ENCODE peak calls at places on chromosomes 7 and 10, in four cellular contexts. Y, A, K and F are unnamed samples.

GRCh38 chr10:77774940-77775391 is 137.4 kb upstream of the KCNMA1 start:
- DNase-seq in K (no peak), A (no peak), Y (no peak), F (no peak)

GRCh38 chr10:285216-285967 is 150.1 kb downstream of the ZMYND11 start:
- DNase-seq in K (no peak), A (no peak), Y (no peak), F (no peak)

GRCh38 chr7:98315318-98315993 is 34.0 kb downstream of the BRI3 start:
- DNase-seq in Y (peak), K (no peak), A (no peak), F (peak)

GRCh38 chr7:98284335-98285036 is 3.0 kb downstream of the BRI3 start:
- DNase-seq in Y (no peak), K (peak), A (no peak), F (no peak)

GRCh38 chr7:144937199-144937598 is 101.3 kb upstream of the TPK1 start:
- DNase-seq in K (no peak), A (no peak), Y (no peak), F (no peak)

GRCh38 chr7:158707610-158708009 is 3.0 kb upstream of the NCAPG2 start:
- DNase-seq in A (no peak), Y (no peak), K (no peak), F (peak)

GRCh38 chr10:5977471-5978370 is at the start of gene IL15RA:
- DNase-seq in Y (peak), A (peak), K (peak), F (peak)

GRCh38 chr7:102066476-102066875 is 220.2 kb upstream of the SH2B2 start:
- DNase-seq in Y (no peak), K (no peak), A (no peak), F (no peak)

GRCh38 chr10:104577171-104577570 is 63.9 kb upstream of the SORCS3 start:
- DNase-seq in K (no peak), Y (no peak), A (no peak), F (peak)

GRCh38 chr7:97845622-97846203 is 26.5 kb downstream of the ASNS start:
- DNase-seq in Y (no peak), A (no peak), K (peak), F (peak)

GRCh38 chr7:22447759-22448158 is 52.2 kb downstream of the STEAP1B start:
- DNase-seq in Y (peak), K (no peak), A (no peak), F (no peak)

GRCh38 chr7:44665531-44666213 is 59.2 kb downstream of the OGDH start:
- DNase-seq in A (no peak), K (peak), Y (no peak), F (no peak)

GRCh38 chr7:66460921-66461361 is 167.7 kb upstream of the KCTD7 start:
- DNase-seq in Y (no peak), A (no peak), K (no peak), F (peak)

GRCh38 chr7:98541101-98541500 is 76.0 kb upstream of the NPTX2 start:
- DNase-seq in K (no peak), A (no peak), Y (no peak), F (no peak)

GRCh38 chr7:132568962-132569361 is 7.3 kb downstream of the PLXNA4 start:
- DNase-seq in A (no peak), K (peak), Y (no peak), F (no peak)

GRCh38 chr7:39667354-39667923 is 44.1 kb downstream of the RALA start:
- DNase-seq in A (no peak), Y (no peak), K (peak), F (peak)

GRCh38 chr7:106059556-106059955 is 52.6 kb downstream of the SYPL1 start:
- DNase-seq in Y (no peak), A (no peak), K (no peak), F (no peak)

GRCh38 chr7:88465586-88465985 is 158.9 kb upstream of the STEAP4 start:
- DNase-seq in K (no peak), Y (no peak), A (no peak), F (no peak)

GRCh38 chr7:78099715-78100477 is 301.3 kb downstream of the PHTF2 start:
- DNase-seq in Y (no peak), A (no peak), K (peak), F (no peak)

GRCh38 chr7:135338151-135338550 is 104.5 kb downstream of the STRA8 start:
- DNase-seq in A (no peak), K (no peak), Y (no peak), F (no peak)

GRCh38 chr7:112362796-112363195 is 87.5 kb upstream of the IFRD1 start:
- DNase-seq in A (no peak), K (no peak), Y (no peak), F (no peak)